ENCODE peak calls at places on chromosomes 4 and X, in six cellular contexts. U is fibroblast of the aortic adventitia; X is dorsolateral prefrontal cortex; W is GM18507; I is activated naive CD4-positive, alpha-beta T cell treated with Interleukin-2 at 50 U/mL for 16 hours; K is activated CD8-positive, alpha-beta memory T cell treated with anti-CD3 and anti-CD28 coated beads, Interleukin-2, amount 10 ng/mL, durations not matched to agents 7 days and 5 days. C is an unnamed sample.
A peak's percentile ranks its signal among the peaks of the same experiment; 100 is the strongest.

GRCh38 chr4:184408711-184409081 is 65.7 kb downstream of the IRF2 start:
- DNase-seq in X (no peak), K (no peak), U (no peak), I (no peak), W (no peak), C (no peak)

GRCh38 chr4:677431-678293 is 3.3 kb downstream of the MYL5 start:
- DNase-seq in K (no peak), I (peak; percentile 44), W (no peak), U (no peak), X (peak; percentile 72), C (no peak)

GRCh38 chr4:98027827-98028226 is 115.4 kb downstream of the STPG2 start:
- DNase-seq in U (no peak), W (no peak), I (no peak), K (no peak), X (no peak), C (no peak)

GRCh38 chrX:100048156-100048555 is 361.9 kb downstream of the PCDH19 start:
- DNase-seq in W (no peak), I (no peak), K (no peak), X (no peak), U (no peak), C (no peak)

GRCh38 chr4:40206421-40206820 is 9.6 kb downstream of the RHOH start:
- DNase-seq in U (no peak), K (peak; percentile 35), W (no peak), X (no peak), I (no peak), C (no peak)

GRCh38 chrX:29617276-29617675 is 598.1 kb upstream of the MAGEB2 start:
- DNase-seq in W (no peak), U (peak; percentile 32), K (no peak), I (no peak), X (no peak), C (no peak)

GRCh38 chr4:83582289-83582756 is 46.4 kb downstream of the GPAT3 start:
- DNase-seq in K (no peak), X (no peak), I (no peak), U (peak; percentile 66), W (no peak), C (no peak)

GRCh38 chr4:53932784-53933183 is 131.6 kb downstream of the CHIC2 start:
- DNase-seq in U (peak; percentile 100), W (no peak), K (no peak), X (no peak), I (no peak), C (no peak)

GRCh38 chr4:187027231-187027760 is 303.6 kb upstream of the FAT1 start:
- DNase-seq in K (no peak), W (no peak), X (no peak), U (no peak), I (no peak), C (no peak)

GRCh38 chrX:120253784-120254183 is 3.2 kb downstream of the ZBTB33 start:
- DNase-seq in I (no peak), U (no peak), X (no peak), W (no peak), K (no peak), C (no peak)

GRCh38 chr4:35151816-35152572 is 1092.3 kb downstream of the ARAP2 start:
- DNase-seq in W (no peak), U (no peak), X (no peak), I (no peak), K (no peak), C (no peak)

GRCh38 chrX:121931567-121931966 is 884.2 kb downstream of the GLUD2 start:
- DNase-seq in K (no peak), X (no peak), W (no peak), U (no peak), I (no peak), C (no peak)

GRCh38 chr4:150070464-150071170 is 7.6 kb upstream of the DCLK2 start:
- DNase-seq in U (peak; percentile 53), I (no peak), W (no peak), K (no peak), X (no peak), C (no peak)

GRCh38 chrX:23885803-23886202 is 21.9 kb downstream of the APOO start:
- DNase-seq in K (no peak), U (no peak), W (no peak), X (no peak), I (no peak), C (no peak)

GRCh38 chr4:25749150-25749794 is 93.6 kb downstream of the SLC34A2 start:
- DNase-seq in I (no peak), K (no peak), X (no peak), W (no peak), U (no peak), C (no peak)

GRCh38 chrX:111914398-111915092 is 38.6 kb downstream of the TRPC5OS start:
- DNase-seq in I (no peak), K (no peak), X (no peak), W (no peak), U (no peak), C (no peak)

GRCh38 chrX:43655151-43655676 is 885 bp upstream of the MAOA start:
- DNase-seq in W (no peak), X (peak; percentile 36), I (peak; percentile 15), U (peak; percentile 31), K (peak; percentile 52), C (no peak)

GRCh38 chr4:3486556-3487270 is 23.6 kb downstream of the DOK7 start:
- DNase-seq in W (no peak), U (no peak), I (no peak), K (no peak), X (peak; percentile 59), C (no peak)

GRCh38 chrX:80511969-80512760 is 91.9 kb downstream of the TENT5D start:
- DNase-seq in X (no peak), I (no peak), W (no peak), U (peak; percentile 72), K (no peak), C (no peak)

GRCh38 chrX:152444338-152444737 is 6.8 kb downstream of the GABRA3 start:
- DNase-seq in W (no peak), I (no peak), X (no peak), U (no peak), K (no peak), C (no peak)

GRCh38 chrX:666762-667161 is 36.2 kb downstream of the SHOX start:
- DNase-seq in X (no peak), U (no peak), I (no peak), K (no peak), W (no peak), C (no peak)

GRCh38 chr4:186780291-186781031 is 56.8 kb upstream of the FAT1 start:
- DNase-seq in U (no peak), W (no peak), I (no peak), K (no peak), X (no peak), C (no peak)

GRCh38 chrX:67544281-67544680 is 460 bp downstream of the AR start:
- DNase-seq in U (peak; percentile 46), W (no peak), K (no peak), X (no peak), I (no peak), C (peak; percentile 10)

GRCh38 chr4:88320780-88321373 is 36.5 kb upstream of the PPM1K start:
- DNase-seq in K (peak; percentile 69), X (no peak), W (peak; percentile 58), I (peak; percentile 3), U (peak; percentile 21), C (peak; percentile 1)

GRCh38 chr4:17884063-17884462 is 73.3 kb downstream of the NCAPG start:
- DNase-seq in X (no peak), K (no peak), I (no peak), U (peak; percentile 31), W (no peak), C (no peak)

GRCh38 chrX:129493643-129494042 is 29.6 kb downstream of the SMARCA1 start:
- DNase-seq in X (no peak), I (no peak), W (no peak), U (peak; percentile 35), K (no peak), C (no peak)

GRCh38 chrX:63993936-63994335 is 208.9 kb upstream of the ARHGEF9 start:
- DNase-seq in I (no peak), U (no peak), X (no peak), K (no peak), W (no peak), C (no peak)